ENCODE peak calls at places on chromosomes 13 and 19, in four cellular contexts. One of them, this sample, is unnamed.

GRCh38 chr19:13011653-13012389 is 16.5 kb downstream of the NFIX start:
- DNase-seq in foreskin fibroblast: no peak
- DNase-seq in ascending aorta: no peak
- DNase-seq in psoas muscle: peak; percentile 68
- DNase-seq in this sample: no peak

GRCh38 chr13:24500977-24501376 is 11.6 kb downstream of the PARP4 start:
- DNase-seq in foreskin fibroblast: peak; percentile 41
- DNase-seq in ascending aorta: no peak
- DNase-seq in psoas muscle: no peak
- DNase-seq in this sample: no peak

GRCh38 chr13:24700539-24700938 is 20.3 kb downstream of the ATP12A start:
- DNase-seq in foreskin fibroblast: no peak
- DNase-seq in ascending aorta: no peak
- DNase-seq in psoas muscle: peak; percentile 3
- DNase-seq in this sample: no peak

GRCh38 chr19:11293468-11294389 is 2.2 kb upstream of the TSPAN16 start:
- DNase-seq in foreskin fibroblast: peak; percentile 91
- DNase-seq in ascending aorta: peak; percentile 88
- DNase-seq in psoas muscle: peak; percentile 95
- DNase-seq in this sample: peak; percentile 96

GRCh38 chr19:1267441-1268391 is 1.4 kb upstream of the CIRBP start:
- DNase-seq in foreskin fibroblast: no peak
- DNase-seq in ascending aorta: no peak
- DNase-seq in psoas muscle: peak; percentile 72
- DNase-seq in this sample: no peak

GRCh38 chr19:40134866-40135265 is 44.1 kb upstream of the ZNF780A start:
- DNase-seq in foreskin fibroblast: no peak
- DNase-seq in ascending aorta: no peak
- DNase-seq in psoas muscle: no peak
- DNase-seq in this sample: no peak

GRCh38 chr19:619286-620002 is 13.9 kb downstream of the POLRMT start:
- DNase-seq in foreskin fibroblast: no peak
- DNase-seq in ascending aorta: no peak
- DNase-seq in psoas muscle: no peak
- DNase-seq in this sample: no peak

GRCh38 chr19:29832801-29833200 is 21.0 kb downstream of the CCNE1 start:
- DNase-seq in foreskin fibroblast: no peak
- DNase-seq in ascending aorta: no peak
- DNase-seq in psoas muscle: peak; percentile 19
- DNase-seq in this sample: no peak

GRCh38 chr19:29685326-29685725 is 20.1 kb downstream of the PLEKHF1 start:
- DNase-seq in foreskin fibroblast: no peak
- DNase-seq in ascending aorta: no peak
- DNase-seq in psoas muscle: peak; percentile 64
- DNase-seq in this sample: no peak

GRCh38 chr13:103030776-103031175 is 35.4 kb downstream of the SLC10A2 start:
- DNase-seq in foreskin fibroblast: no peak
- DNase-seq in ascending aorta: no peak
- DNase-seq in psoas muscle: no peak
- DNase-seq in this sample: no peak

GRCh38 chr13:62209539-62209938 is 793.9 kb upstream of the PCDH20 start:
- DNase-seq in foreskin fibroblast: no peak
- DNase-seq in ascending aorta: no peak
- DNase-seq in psoas muscle: no peak
- DNase-seq in this sample: no peak

GRCh38 chr13:47519626-47520025 is 481.4 kb downstream of the SUCLA2 start:
- DNase-seq in foreskin fibroblast: no peak
- DNase-seq in ascending aorta: no peak
- DNase-seq in psoas muscle: no peak
- DNase-seq in this sample: no peak

GRCh38 chr13:96686286-96686685 is 308.0 kb downstream of the OXGR1 start:
- DNase-seq in foreskin fibroblast: no peak
- DNase-seq in ascending aorta: no peak
- DNase-seq in psoas muscle: no peak
- DNase-seq in this sample: no peak

GRCh38 chr19:289651-290538 is 1.3 kb downstream of the PLPP2 start:
- DNase-seq in foreskin fibroblast: peak; percentile 34
- DNase-seq in ascending aorta: no peak
- DNase-seq in psoas muscle: peak; percentile 36
- DNase-seq in this sample: peak; percentile 44

GRCh38 chr19:49801966-49802661 is 11.0 kb downstream of the FUZ start:
- DNase-seq in foreskin fibroblast: peak; percentile 79
- DNase-seq in ascending aorta: peak; percentile 32
- DNase-seq in psoas muscle: peak; percentile 96
- DNase-seq in this sample: peak; percentile 78

GRCh38 chr19:48381178-48381950 is 10.0 kb downstream of the KDELR1 start:
- DNase-seq in foreskin fibroblast: no peak
- DNase-seq in ascending aorta: no peak
- DNase-seq in psoas muscle: no peak
- DNase-seq in this sample: no peak

GRCh38 chr19:32404939-32405430 is 585 bp upstream of the DPY19L3 start:
- DNase-seq in foreskin fibroblast: no peak
- DNase-seq in ascending aorta: no peak
- DNase-seq in psoas muscle: peak; percentile 87
- DNase-seq in this sample: peak; percentile 56

GRCh38 chr13:48078251-48078656 is 16.6 kb downstream of the MED4 start:
- DNase-seq in foreskin fibroblast: no peak
- DNase-seq in ascending aorta: no peak
- DNase-seq in psoas muscle: no peak
- DNase-seq in this sample: no peak

GRCh38 chr19:40603071-40603718 is 2.0 kb downstream of the LTBP4 start:
- DNase-seq in foreskin fibroblast: no peak
- DNase-seq in ascending aorta: no peak
- DNase-seq in psoas muscle: no peak
- DNase-seq in this sample: no peak

GRCh38 chr19:47036233-47036651 is 12.2 kb downstream of the TMEM160 start:
- DNase-seq in foreskin fibroblast: peak; percentile 14
- DNase-seq in ascending aorta: no peak
- DNase-seq in psoas muscle: no peak
- DNase-seq in this sample: peak; percentile 42

GRCh38 chr13:94233401-94233800 is 246.1 kb downstream of the DCT start:
- DNase-seq in foreskin fibroblast: peak; percentile 86
- DNase-seq in ascending aorta: no peak
- DNase-seq in psoas muscle: no peak
- DNase-seq in this sample: no peak

GRCh38 chr13:109196896-109197295 is 567.5 kb downstream of the MYO16 start:
- DNase-seq in foreskin fibroblast: no peak
- DNase-seq in ascending aorta: no peak
- DNase-seq in psoas muscle: no peak
- DNase-seq in this sample: no peak

GRCh38 chr13:34816543-34816942 is 125.5 kb upstream of the NBEA start:
- DNase-seq in foreskin fibroblast: peak; percentile 0
- DNase-seq in ascending aorta: no peak
- DNase-seq in psoas muscle: no peak
- DNase-seq in this sample: no peak

GRCh38 chr13:73929287-73929932 is 204.8 kb downstream of the KLF12 start:
- DNase-seq in foreskin fibroblast: no peak
- DNase-seq in ascending aorta: no peak
- DNase-seq in psoas muscle: no peak
- DNase-seq in this sample: no peak

GRCh38 chr13:42992585-42993122 is 613 bp upstream of the EPSTI1 start:
- DNase-seq in foreskin fibroblast: no peak
- DNase-seq in ascending aorta: no peak
- DNase-seq in psoas muscle: no peak
- DNase-seq in this sample: no peak

DNA sequence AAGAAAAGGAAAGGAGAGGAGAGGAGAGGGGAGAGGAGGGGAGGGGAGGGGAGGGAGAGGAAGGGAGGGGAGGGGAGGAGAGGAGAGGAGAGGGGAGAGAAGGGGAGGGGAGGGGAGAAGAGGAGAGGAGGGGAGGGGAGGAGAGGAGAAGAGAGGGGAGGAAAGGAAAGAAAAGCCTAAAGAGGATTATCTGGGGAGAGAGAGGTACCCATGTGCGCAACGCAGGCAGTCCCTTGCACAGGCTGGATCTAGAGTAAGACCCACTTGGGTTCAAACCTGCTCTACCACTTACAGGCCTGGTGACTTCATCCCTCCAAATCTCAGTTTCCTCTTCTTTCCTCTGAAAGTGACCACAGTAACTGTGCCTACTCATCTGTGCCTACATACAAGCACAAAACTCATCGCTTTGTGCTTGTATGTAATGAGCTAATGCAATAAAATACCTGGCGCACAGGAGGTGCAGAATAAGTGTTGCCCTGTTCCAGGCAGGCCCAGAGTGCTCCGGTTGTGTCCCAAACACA is 753 bp upstream of the MAP1S start:
- DNase-seq in foreskin fibroblast: no peak
- DNase-seq in ascending aorta: no peak
- DNase-seq in psoas muscle: no peak
- DNase-seq in this sample: no peak
- H3K4me3 ChIP-seq in foreskin fibroblast: no peak overlapping the region
- H3K4me3 ChIP-seq in ascending aorta: peak overlapping the region; percentile 99
- H3K4me3 ChIP-seq in psoas muscle: peak overlapping the region; percentile 96
- H3K4me3 ChIP-seq in this sample: no peak overlapping the region

DNA sequence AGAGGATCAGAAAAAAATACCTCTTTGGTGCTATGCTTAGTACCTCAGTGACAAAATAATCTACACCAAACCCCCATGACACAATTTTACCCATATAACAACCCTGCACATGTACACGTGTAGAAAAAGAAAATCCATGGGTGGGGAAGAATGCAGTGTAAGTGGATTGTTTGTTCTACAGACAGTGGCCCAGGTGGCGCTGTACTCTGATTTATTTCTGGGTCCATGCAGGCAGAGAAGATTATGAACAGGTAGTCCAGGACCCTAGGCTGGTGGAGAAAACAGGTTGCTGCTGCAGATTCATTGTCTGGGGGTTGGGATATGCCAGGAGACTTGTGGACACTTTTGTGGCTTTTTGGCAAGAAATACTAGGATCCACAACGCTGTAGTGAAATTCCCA is 9.1 kb downstream of the ZNF100 start:
- DNase-seq in foreskin fibroblast: no peak
- DNase-seq in ascending aorta: no peak
- DNase-seq in psoas muscle: no peak
- DNase-seq in this sample: no peak
- H3K4me3 ChIP-seq in foreskin fibroblast: no peak overlapping the region
- H3K4me3 ChIP-seq in ascending aorta: no peak overlapping the region
- H3K4me3 ChIP-seq in psoas muscle: no peak overlapping the region
- H3K4me3 ChIP-seq in this sample: no peak overlapping the region

DNA sequence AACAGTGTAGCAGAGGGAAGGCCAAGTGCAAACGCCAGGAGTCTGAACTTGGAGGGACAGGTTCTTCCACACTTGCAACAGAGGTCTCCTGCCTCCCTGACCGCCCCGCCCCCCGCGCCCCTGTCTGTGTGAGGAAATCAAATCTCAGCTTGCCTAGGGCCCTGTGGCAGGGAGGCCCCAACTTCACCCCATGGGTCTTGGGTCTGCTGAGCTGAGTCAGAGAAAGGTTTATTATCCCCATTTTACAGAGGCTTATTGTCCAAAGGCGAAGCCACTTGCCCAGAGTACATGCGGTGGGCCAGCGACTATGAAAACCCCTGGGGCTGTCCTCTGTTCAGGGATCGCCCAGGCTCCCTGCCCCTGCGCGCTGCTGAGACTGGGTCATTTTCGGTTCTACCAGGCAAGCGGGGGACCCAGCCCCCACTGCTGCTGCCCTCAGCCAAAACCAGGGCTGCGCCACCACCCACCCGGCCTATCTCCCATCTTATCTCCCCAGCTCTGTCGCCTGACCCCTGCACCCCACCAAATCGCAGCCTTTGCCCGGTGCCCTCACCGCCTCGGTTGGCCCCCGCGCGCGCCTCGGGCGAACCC is 956 bp upstream of the CERS4 start:
- DNase-seq in foreskin fibroblast: no peak
- DNase-seq in ascending aorta: no peak
- DNase-seq in psoas muscle: no peak
- DNase-seq in this sample: peak; percentile 43
- H3K4me3 ChIP-seq in foreskin fibroblast: peak overlapping the region; percentile 41
- H3K4me3 ChIP-seq in ascending aorta: peak overlapping the region; percentile 75
- H3K4me3 ChIP-seq in psoas muscle: peak overlapping the region; percentile 73
- H3K4me3 ChIP-seq in this sample: no peak overlapping the region

GRCh38 chr19:10289836-10290438 is at the start of gene ICAM5:
- DNase-seq in foreskin fibroblast: no peak
- DNase-seq in ascending aorta: no peak
- DNase-seq in psoas muscle: no peak
- DNase-seq in this sample: no peak

GRCh38 chr19:10286803-10287737 is at the start of gene ICAM4:
- DNase-seq in foreskin fibroblast: no peak
- DNase-seq in ascending aorta: no peak
- DNase-seq in psoas muscle: peak; percentile 77
- DNase-seq in this sample: peak; percentile 70

GRCh38 chr19:10290439-10290875 is 705 bp downstream of the ICAM5 start:
- DNase-seq in foreskin fibroblast: no peak
- DNase-seq in ascending aorta: no peak
- DNase-seq in psoas muscle: no peak
- DNase-seq in this sample: no peak

GRCh38 chr19:10289167-10289835 is 451 bp upstream of the ICAM5 start:
- DNase-seq in foreskin fibroblast: peak; percentile 81
- DNase-seq in ascending aorta: no peak
- DNase-seq in psoas muscle: peak; percentile 60
- DNase-seq in this sample: no peak

DNA sequence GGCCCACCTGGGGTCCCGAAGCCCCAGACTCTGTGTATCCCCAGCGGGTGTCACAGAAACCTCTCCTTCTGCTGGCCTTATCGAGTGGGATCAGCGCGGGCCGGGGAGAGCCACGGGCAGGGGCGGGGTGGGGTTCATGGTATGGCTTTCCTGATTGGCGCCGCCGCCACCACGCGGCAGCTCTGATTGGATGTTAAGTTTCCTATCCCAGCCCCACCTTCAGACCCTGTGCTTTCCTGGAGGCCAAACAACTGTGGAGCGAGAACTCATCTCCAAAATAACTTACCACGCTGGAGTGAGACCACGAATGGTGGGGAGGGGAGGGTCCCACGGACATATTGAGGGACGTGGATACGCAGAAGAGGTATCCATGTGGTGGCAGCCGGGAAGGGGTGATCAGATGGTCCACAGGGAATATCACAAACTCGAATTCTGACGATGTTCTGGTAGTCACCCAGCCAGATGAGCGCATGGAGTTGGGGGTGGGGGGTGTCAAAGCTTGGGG is 1.0 kb upstream of the ICAM5 start:
- DNase-seq in foreskin fibroblast: peak; percentile 69
- DNase-seq in ascending aorta: no peak
- DNase-seq in psoas muscle: no peak
- DNase-seq in this sample: no peak
- H3K4me3 ChIP-seq in foreskin fibroblast: peak overlapping the region; percentile 39
- H3K4me3 ChIP-seq in ascending aorta: peak overlapping the region; percentile 31
- H3K4me3 ChIP-seq in psoas muscle: peak overlapping the region; percentile 59
- H3K4me3 ChIP-seq in this sample: no peak overlapping the region

GRCh38 chr19:17077447-17078028 is 2.0 kb downstream of the MYO9B start:
- DNase-seq in foreskin fibroblast: no peak
- DNase-seq in ascending aorta: no peak
- DNase-seq in psoas muscle: no peak
- DNase-seq in this sample: no peak
- H3K4me3 ChIP-seq in foreskin fibroblast: peak overlapping the region; percentile 92
- H3K4me3 ChIP-seq in ascending aorta: peak overlapping the region; percentile 91
- H3K4me3 ChIP-seq in psoas muscle: peak overlapping the region; percentile 91
- H3K4me3 ChIP-seq in this sample: no peak overlapping the region

GRCh38 chr13:78323040-78323439 is 280.3 kb downstream of the POU4F1 start:
- DNase-seq in foreskin fibroblast: no peak
- DNase-seq in ascending aorta: no peak
- DNase-seq in psoas muscle: no peak
- DNase-seq in this sample: no peak
- H3K4me3 ChIP-seq in foreskin fibroblast: no peak overlapping the region
- H3K4me3 ChIP-seq in ascending aorta: no peak overlapping the region
- H3K4me3 ChIP-seq in psoas muscle: no peak overlapping the region
- H3K4me3 ChIP-seq in this sample: no peak overlapping the region

GRCh38 chr19:18477042-18477760 is 39.3 kb upstream of the ISYNA1 start:
- DNase-seq in foreskin fibroblast: no peak
- DNase-seq in ascending aorta: no peak
- DNase-seq in psoas muscle: no peak
- DNase-seq in this sample: no peak
- H3K4me3 ChIP-seq in foreskin fibroblast: no peak overlapping the region
- H3K4me3 ChIP-seq in ascending aorta: no peak overlapping the region
- H3K4me3 ChIP-seq in psoas muscle: no peak overlapping the region
- H3K4me3 ChIP-seq in this sample: no peak overlapping the region

This sample was measured in pancreas.